ENCODE peak calls at places on chromosomes 12 and 14, in eight cellular contexts. D is stimulated activated CD4-positive, alpha-beta T cell treated with anti-CD3 and anti-CD28 coated beads, Interleukin-1b, Interleukin-23, amount 100 ng/mL, for 24 hours; B is dermis blood vessel endothelial cell; P is central memory CD4-positive, alpha-beta T cell; S is epithelial cell of esophagus; A is A172; I is activated CD4-positive, alpha-beta T cell treated with anti-CD3 and anti-CD28 coated beads for 1 hour; T is AG10803. Z is an unnamed sample.

GRCh38 chr12:52205584-52206308 is 13.9 kb upstream of the KRT80 start:
- DNase-seq in S (no peak), P (no peak), D (no peak), B (no peak), I (no peak), T (no peak), A (no peak), Z (no peak)

GRCh38 chr12:24307716-24308335 is 358.4 kb upstream of the SOX5 start:
- DNase-seq in T (no peak), I (no peak), B (no peak), D (no peak), P (no peak), A (no peak), S (no peak), Z (no peak)

GRCh38 chr12:2339022-2339431 is 286.2 kb downstream of the CACNA1C start:
- DNase-seq in B (peak), P (no peak), S (no peak), I (no peak), A (peak), D (no peak), T (peak), Z (no peak)

GRCh38 chr14:50677527-50678063 is 9.5 kb upstream of the SAV1 start:
- DNase-seq in I (no peak), D (no peak), T (peak), B (peak), S (peak), P (no peak), A (peak), Z (no peak)

GRCh38 chr14:104150201-104151027 is 12.0 kb downstream of the KIF26A start:
- DNase-seq in S (no peak), D (no peak), I (no peak), P (no peak), B (no peak), T (peak), A (peak), Z (no peak)

GRCh38 chr12:27163048-27163715 is 80.8 kb upstream of the C12orf71 start:
- DNase-seq in P (no peak), A (peak), T (peak), B (peak), D (no peak), S (peak), I (no peak), Z (no peak)

GRCh38 chr12:112858776-112859175 is 48.0 kb upstream of the OAS1 start:
- DNase-seq in D (no peak), P (no peak), A (no peak), S (peak), I (no peak), T (no peak), B (no peak), Z (no peak)

GRCh38 chr12:650983-651382 is 12.3 kb downstream of the NINJ2 start:
- DNase-seq in P (no peak), B (no peak), S (no peak), I (no peak), D (no peak), T (no peak), A (no peak), Z (no peak)

GRCh38 chr12:49902399-49903350 is 1.0 kb downstream of the FAIM2 start:
- DNase-seq in P (no peak), T (no peak), S (no peak), B (no peak), D (no peak), I (no peak), A (no peak), Z (no peak)

GRCh38 chr12:11954181-11954580 is 116.6 kb upstream of the BCL2L14 start:
- DNase-seq in T (no peak), B (no peak), P (no peak), A (no peak), D (no peak), I (no peak), S (no peak), Z (no peak)

Z was measured in T follicular helper cell.